ENCODE peak calls at places on chromosomes 12 and 14, in eight cellular contexts. One of them, this sample, is unnamed.

GRCh38 chr12:131239384-131240094 is 285.8 kb downstream of the ADGRD1 start:
- DNase-seq in NCI-H1105: no peak
- DNase-seq in T follicular helper cell: no peak
- DNase-seq in left colon: no peak
- DNase-seq in brain microvascular endothelial cell: no peak
- DNase-seq in neural crest cell: no peak
- DNase-seq in AML-193: no peak
- DNase-seq in activated CD8-positive, alpha-beta T cell treated with anti-CD3 and anti-CD28 coated beads for 36 hours: no peak
- DNase-seq in this sample: no peak

GRCh38 chr12:107844312-107844921 is 69.9 kb downstream of the ASCL4 start:
- DNase-seq in NCI-H1105: peak; percentile 18
- DNase-seq in T follicular helper cell: no peak
- DNase-seq in left colon: no peak
- DNase-seq in brain microvascular endothelial cell: no peak
- DNase-seq in neural crest cell: peak; percentile 16
- DNase-seq in AML-193: no peak
- DNase-seq in activated CD8-positive, alpha-beta T cell treated with anti-CD3 and anti-CD28 coated beads for 36 hours: no peak
- DNase-seq in this sample: peak; percentile 22

GRCh38 chr12:11542599-11542998 is 106.9 kb upstream of the ETV6 start:
- DNase-seq in NCI-H1105: no peak
- DNase-seq in T follicular helper cell: no peak
- DNase-seq in left colon: no peak
- DNase-seq in brain microvascular endothelial cell: no peak
- DNase-seq in neural crest cell: no peak
- DNase-seq in AML-193: no peak
- DNase-seq in activated CD8-positive, alpha-beta T cell treated with anti-CD3 and anti-CD28 coated beads for 36 hours: no peak
- DNase-seq in this sample: no peak

GRCh38 chr14:99644035-99644587 is 818 bp upstream of the HHIPL1 start:
- DNase-seq in NCI-H1105: no peak
- DNase-seq in T follicular helper cell: no peak
- DNase-seq in left colon: no peak
- DNase-seq in brain microvascular endothelial cell: no peak
- DNase-seq in neural crest cell: no peak
- DNase-seq in AML-193: no peak
- DNase-seq in activated CD8-positive, alpha-beta T cell treated with anti-CD3 and anti-CD28 coated beads for 36 hours: no peak
- DNase-seq in this sample: no peak

GRCh38 chr12:3077572-3078081 is 448 bp downstream of the TSPAN9 start:
- DNase-seq in NCI-H1105: no peak
- DNase-seq in T follicular helper cell: no peak
- DNase-seq in left colon: no peak
- DNase-seq in brain microvascular endothelial cell: no peak
- DNase-seq in neural crest cell: peak; percentile 18
- DNase-seq in AML-193: no peak
- DNase-seq in activated CD8-positive, alpha-beta T cell treated with anti-CD3 and anti-CD28 coated beads for 36 hours: no peak
- DNase-seq in this sample: peak; percentile 38

GRCh38 chr14:91373591-91374245 is 43.9 kb downstream of the CCDC88C start:
- DNase-seq in NCI-H1105: no peak
- DNase-seq in T follicular helper cell: peak; percentile 52
- DNase-seq in left colon: no peak
- DNase-seq in brain microvascular endothelial cell: no peak
- DNase-seq in neural crest cell: no peak
- DNase-seq in AML-193: peak; percentile 60
- DNase-seq in activated CD8-positive, alpha-beta T cell treated with anti-CD3 and anti-CD28 coated beads for 36 hours: peak; percentile 84
- DNase-seq in this sample: no peak

GRCh38 chr14:91862417-91862816 is 4.9 kb downstream of the TC2N start:
- DNase-seq in NCI-H1105: no peak
- DNase-seq in T follicular helper cell: no peak
- DNase-seq in left colon: no peak
- DNase-seq in brain microvascular endothelial cell: no peak
- DNase-seq in neural crest cell: no peak
- DNase-seq in AML-193: no peak
- DNase-seq in activated CD8-positive, alpha-beta T cell treated with anti-CD3 and anti-CD28 coated beads for 36 hours: no peak
- DNase-seq in this sample: no peak

GRCh38 chr12:4432878-4433820 is 12.5 kb downstream of the FGF6 start:
- DNase-seq in NCI-H1105: no peak
- DNase-seq in T follicular helper cell: no peak
- DNase-seq in left colon: no peak
- DNase-seq in brain microvascular endothelial cell: no peak
- DNase-seq in neural crest cell: no peak
- DNase-seq in AML-193: no peak
- DNase-seq in activated CD8-positive, alpha-beta T cell treated with anti-CD3 and anti-CD28 coated beads for 36 hours: no peak
- DNase-seq in this sample: no peak

GRCh38 chr14:100680439-100681051 is 46.1 kb upstream of the DLK1 start:
- DNase-seq in NCI-H1105: no peak
- DNase-seq in T follicular helper cell: no peak
- DNase-seq in left colon: no peak
- DNase-seq in brain microvascular endothelial cell: no peak
- DNase-seq in neural crest cell: no peak
- DNase-seq in AML-193: no peak
- DNase-seq in activated CD8-positive, alpha-beta T cell treated with anti-CD3 and anti-CD28 coated beads for 36 hours: no peak
- DNase-seq in this sample: no peak

GRCh38 chr14:29521526-29522137 is 406.0 kb downstream of the PRKD1 start:
- DNase-seq in NCI-H1105: peak; percentile 14
- DNase-seq in T follicular helper cell: no peak
- DNase-seq in left colon: no peak
- DNase-seq in brain microvascular endothelial cell: no peak
- DNase-seq in neural crest cell: no peak
- DNase-seq in AML-193: peak; percentile 30
- DNase-seq in activated CD8-positive, alpha-beta T cell treated with anti-CD3 and anti-CD28 coated beads for 36 hours: peak; percentile 9
- DNase-seq in this sample: no peak

GRCh38 chr12:1429980-1430379 is 164.4 kb downstream of the FBXL14 start:
- DNase-seq in NCI-H1105: no peak
- DNase-seq in T follicular helper cell: no peak
- DNase-seq in left colon: no peak
- DNase-seq in brain microvascular endothelial cell: peak; percentile 37
- DNase-seq in neural crest cell: no peak
- DNase-seq in AML-193: peak; percentile 46
- DNase-seq in activated CD8-positive, alpha-beta T cell treated with anti-CD3 and anti-CD28 coated beads for 36 hours: no peak
- DNase-seq in this sample: no peak

GRCh38 chr14:57823015-57823660 is 42.8 kb downstream of the SLC35F4 start:
- DNase-seq in NCI-H1105: no peak
- DNase-seq in T follicular helper cell: no peak
- DNase-seq in left colon: no peak
- DNase-seq in brain microvascular endothelial cell: no peak
- DNase-seq in neural crest cell: no peak
- DNase-seq in AML-193: no peak
- DNase-seq in activated CD8-positive, alpha-beta T cell treated with anti-CD3 and anti-CD28 coated beads for 36 hours: no peak
- DNase-seq in this sample: no peak

GRCh38 chr12:93959657-93960056 is 188.7 kb upstream of the PLXNC1 start:
- DNase-seq in NCI-H1105: no peak
- DNase-seq in T follicular helper cell: no peak
- DNase-seq in left colon: no peak
- DNase-seq in brain microvascular endothelial cell: no peak
- DNase-seq in neural crest cell: no peak
- DNase-seq in AML-193: no peak
- DNase-seq in activated CD8-positive, alpha-beta T cell treated with anti-CD3 and anti-CD28 coated beads for 36 hours: no peak
- DNase-seq in this sample: no peak

GRCh38 chr12:8709124-8709830 is 11.5 kb downstream of the RIMKLB start:
- DNase-seq in NCI-H1105: no peak
- DNase-seq in T follicular helper cell: no peak
- DNase-seq in left colon: peak; percentile 19
- DNase-seq in brain microvascular endothelial cell: no peak
- DNase-seq in neural crest cell: no peak
- DNase-seq in AML-193: no peak
- DNase-seq in activated CD8-positive, alpha-beta T cell treated with anti-CD3 and anti-CD28 coated beads for 36 hours: no peak
- DNase-seq in this sample: no peak

GRCh38 chr14:26863736-26864135 is 265.9 kb upstream of the NOVA1 start:
- DNase-seq in NCI-H1105: no peak
- DNase-seq in T follicular helper cell: no peak
- DNase-seq in left colon: no peak
- DNase-seq in brain microvascular endothelial cell: no peak
- DNase-seq in neural crest cell: no peak
- DNase-seq in AML-193: no peak
- DNase-seq in activated CD8-positive, alpha-beta T cell treated with anti-CD3 and anti-CD28 coated beads for 36 hours: no peak
- DNase-seq in this sample: no peak

GRCh38 chr12:15535287-15535895 is 213.1 kb downstream of the PTPRO start:
- DNase-seq in NCI-H1105: no peak
- DNase-seq in T follicular helper cell: no peak
- DNase-seq in left colon: no peak
- DNase-seq in brain microvascular endothelial cell: no peak
- DNase-seq in neural crest cell: no peak
- DNase-seq in AML-193: no peak
- DNase-seq in activated CD8-positive, alpha-beta T cell treated with anti-CD3 and anti-CD28 coated beads for 36 hours: no peak
- DNase-seq in this sample: no peak

GRCh38 chr12:13116259-13116658 is 12.8 kb upstream of the GSG1 start:
- DNase-seq in NCI-H1105: no peak
- DNase-seq in T follicular helper cell: no peak
- DNase-seq in left colon: no peak
- DNase-seq in brain microvascular endothelial cell: no peak
- DNase-seq in neural crest cell: no peak
- DNase-seq in AML-193: no peak
- DNase-seq in activated CD8-positive, alpha-beta T cell treated with anti-CD3 and anti-CD28 coated beads for 36 hours: no peak
- DNase-seq in this sample: no peak

GRCh38 chr14:79583738-79584405 is 627.4 kb downstream of the DIO2 start:
- DNase-seq in NCI-H1105: no peak
- DNase-seq in T follicular helper cell: no peak
- DNase-seq in left colon: no peak
- DNase-seq in brain microvascular endothelial cell: peak; percentile 67
- DNase-seq in neural crest cell: no peak
- DNase-seq in AML-193: no peak
- DNase-seq in activated CD8-positive, alpha-beta T cell treated with anti-CD3 and anti-CD28 coated beads for 36 hours: no peak
- DNase-seq in this sample: no peak

GRCh38 chr12:124506145-124506831 is 61.1 kb downstream of the NCOR2 start:
- DNase-seq in NCI-H1105: no peak
- DNase-seq in T follicular helper cell: no peak
- DNase-seq in left colon: peak; percentile 82
- DNase-seq in brain microvascular endothelial cell: no peak
- DNase-seq in neural crest cell: no peak
- DNase-seq in AML-193: peak; percentile 84
- DNase-seq in activated CD8-positive, alpha-beta T cell treated with anti-CD3 and anti-CD28 coated beads for 36 hours: no peak
- DNase-seq in this sample: peak; percentile 58

GRCh38 chr12:29428630-29429029 is 47.7 kb upstream of the ERGIC2 start:
- DNase-seq in NCI-H1105: no peak
- DNase-seq in T follicular helper cell: no peak
- DNase-seq in left colon: no peak
- DNase-seq in brain microvascular endothelial cell: peak; percentile 66
- DNase-seq in neural crest cell: no peak
- DNase-seq in AML-193: peak; percentile 95
- DNase-seq in activated CD8-positive, alpha-beta T cell treated with anti-CD3 and anti-CD28 coated beads for 36 hours: peak; percentile 4
- DNase-seq in this sample: no peak

GRCh38 chr14:62098357-62098756 is 336.1 kb downstream of the SNAPC1 start:
- DNase-seq in NCI-H1105: no peak
- DNase-seq in T follicular helper cell: no peak
- DNase-seq in left colon: no peak
- DNase-seq in brain microvascular endothelial cell: no peak
- DNase-seq in neural crest cell: no peak
- DNase-seq in AML-193: no peak
- DNase-seq in activated CD8-positive, alpha-beta T cell treated with anti-CD3 and anti-CD28 coated beads for 36 hours: no peak
- DNase-seq in this sample: no peak

GRCh38 chr14:64760146-64760755 is 56.0 kb downstream of the PLEKHG3 start:
- DNase-seq in NCI-H1105: no peak
- DNase-seq in T follicular helper cell: peak; percentile 44
- DNase-seq in left colon: peak; percentile 78
- DNase-seq in brain microvascular endothelial cell: peak; percentile 54
- DNase-seq in neural crest cell: peak; percentile 71
- DNase-seq in AML-193: peak; percentile 43
- DNase-seq in activated CD8-positive, alpha-beta T cell treated with anti-CD3 and anti-CD28 coated beads for 36 hours: peak; percentile 77
- DNase-seq in this sample: peak; percentile 77

GRCh38 chr14:91215381-91215780 is 29.1 kb downstream of the GPR68 start:
- DNase-seq in NCI-H1105: no peak
- DNase-seq in T follicular helper cell: no peak
- DNase-seq in left colon: no peak
- DNase-seq in brain microvascular endothelial cell: no peak
- DNase-seq in neural crest cell: no peak
- DNase-seq in AML-193: no peak
- DNase-seq in activated CD8-positive, alpha-beta T cell treated with anti-CD3 and anti-CD28 coated beads for 36 hours: no peak
- DNase-seq in this sample: no peak

GRCh38 chr12:70849265-70849960 is 71.1 kb downstream of the PTPRR start:
- DNase-seq in NCI-H1105: peak; percentile 13
- DNase-seq in T follicular helper cell: no peak
- DNase-seq in left colon: no peak
- DNase-seq in brain microvascular endothelial cell: peak; percentile 0
- DNase-seq in neural crest cell: no peak
- DNase-seq in AML-193: peak; percentile 30
- DNase-seq in activated CD8-positive, alpha-beta T cell treated with anti-CD3 and anti-CD28 coated beads for 36 hours: no peak
- DNase-seq in this sample: peak; percentile 59

GRCh38 chr12:81759215-81759991 is at the start of gene PPFIA2:
- DNase-seq in NCI-H1105: peak; percentile 61
- DNase-seq in T follicular helper cell: no peak
- DNase-seq in left colon: peak; percentile 4
- DNase-seq in brain microvascular endothelial cell: peak; percentile 26
- DNase-seq in neural crest cell: peak; percentile 14
- DNase-seq in AML-193: no peak
- DNase-seq in activated CD8-positive, alpha-beta T cell treated with anti-CD3 and anti-CD28 coated beads for 36 hours: peak; percentile 41
- DNase-seq in this sample: peak; percentile 85

GRCh38 chr14:72416892-72417291 is 477.0 kb downstream of the DPF3 start:
- DNase-seq in NCI-H1105: peak; percentile 8
- DNase-seq in T follicular helper cell: no peak
- DNase-seq in left colon: no peak
- DNase-seq in brain microvascular endothelial cell: no peak
- DNase-seq in neural crest cell: no peak
- DNase-seq in AML-193: no peak
- DNase-seq in activated CD8-positive, alpha-beta T cell treated with anti-CD3 and anti-CD28 coated beads for 36 hours: no peak
- DNase-seq in this sample: peak; percentile 2

GRCh38 chr14:24054646-24055045 is 2.8 kb downstream of the CARMIL3 start:
- DNase-seq in NCI-H1105: no peak
- DNase-seq in T follicular helper cell: no peak
- DNase-seq in left colon: no peak
- DNase-seq in brain microvascular endothelial cell: no peak
- DNase-seq in neural crest cell: no peak
- DNase-seq in AML-193: no peak
- DNase-seq in activated CD8-positive, alpha-beta T cell treated with anti-CD3 and anti-CD28 coated beads for 36 hours: no peak
- DNase-seq in this sample: no peak

GRCh38 chr12:46675736-46676135 is 150.1 kb downstream of the SLC38A4 start:
- DNase-seq in NCI-H1105: no peak
- DNase-seq in T follicular helper cell: no peak
- DNase-seq in left colon: peak; percentile 21
- DNase-seq in brain microvascular endothelial cell: peak; percentile 26
- DNase-seq in neural crest cell: no peak
- DNase-seq in AML-193: peak; percentile 32
- DNase-seq in activated CD8-positive, alpha-beta T cell treated with anti-CD3 and anti-CD28 coated beads for 36 hours: no peak
- DNase-seq in this sample: no peak